ENCODE peak calls at places on chromosomes 7 and 10, in nine cellular contexts. V, J, E, D, W, Y, B, L and N are unnamed samples.

GRCh38 chr7:22411977-22412693 is 55.2 kb upstream of the RAPGEF5 start:
- DNase-seq in V (no peak), D (no peak), E (no peak), Y (no peak), L (no peak), B (no peak), W (no peak), J (no peak), N (no peak)

GRCh38 chr10:43944742-43945730 is 296.4 kb upstream of the ZNF32 start:
- DNase-seq in J (no peak), Y (no peak), E (no peak), B (no peak), V (no peak), W (no peak), L (no peak), D (no peak), N (no peak)

GRCh38 chr7:137717045-137717444 is 129.7 kb downstream of the DGKI start:
- DNase-seq in D (no peak), B (no peak), J (no peak), L (no peak), W (no peak), V (no peak), Y (no peak), E (no peak), N (no peak)

GRCh38 chr10:117461766-117462423 is 80.7 kb upstream of the EMX2 start:
- DNase-seq in D (no peak), V (peak), Y (no peak), E (no peak), B (peak), W (no peak), L (no peak), J (no peak), N (peak)

GRCh38 chr10:116779076-116779687 is 36.8 kb upstream of the HSPA12A start:
- DNase-seq in J (no peak), E (no peak), B (no peak), W (no peak), Y (peak), V (no peak), D (no peak), L (no peak), N (no peak)

GRCh38 chr10:73924935-73925334 is 14.0 kb downstream of the PLAU start:
- DNase-seq in D (no peak), Y (no peak), V (no peak), L (no peak), J (no peak), E (no peak), W (no peak), B (no peak), N (no peak)

GRCh38 chr7:107201795-107202450 is 33.1 kb downstream of the HBP1 start:
- DNase-seq in L (no peak), V (peak), Y (peak), W (peak), E (peak), J (no peak), D (peak), B (peak), N (no peak)

GRCh38 chr10:90470971-90471370 is 386.9 kb downstream of the HTR7 start:
- DNase-seq in D (no peak), W (no peak), J (no peak), Y (no peak), B (no peak), E (no peak), L (no peak), V (no peak), N (no peak)

GRCh38 chr7:68963547-68963946 is 634.7 kb upstream of the AUTS2 start:
- DNase-seq in J (no peak), V (peak), L (no peak), Y (no peak), B (no peak), E (no peak), D (no peak), W (no peak), N (no peak)

GRCh38 chr10:4028027-4028471 is 243.0 kb upstream of the KLF6 start:
- DNase-seq in Y (no peak), V (peak), W (no peak), L (no peak), J (no peak), B (no peak), D (no peak), E (peak), N (no peak)

GRCh38 chr7:113915991-113916390 is 2.8 kb downstream of the PPP1R3A start:
- DNase-seq in B (no peak), Y (no peak), E (no peak), V (no peak), W (no peak), D (no peak), J (no peak), L (no peak), N (no peak)

GRCh38 chr7:108147031-108147563 is 16.9 kb upstream of the LAMB4 start:
- DNase-seq in W (peak), J (no peak), V (no peak), E (no peak), B (no peak), L (no peak), D (no peak), Y (no peak), N (no peak)

GRCh38 chr7:44159824-44160630 is 18.9 kb upstream of the MYL7 start:
- DNase-seq in J (no peak), V (no peak), W (no peak), Y (peak), B (no peak), L (no peak), D (no peak), E (no peak), N (no peak)

GRCh38 chr7:30708983-30709382 is 26.7 kb upstream of the CRHR2 start:
- DNase-seq in E (no peak), V (peak), L (no peak), J (no peak), B (peak), Y (no peak), W (no peak), D (no peak), N (peak)

GRCh38 chr7:1432411-1433082 is 26.7 kb downstream of the MICALL2 start:
- DNase-seq in V (peak), J (peak), E (peak), B (peak), D (peak), W (no peak), Y (peak), L (peak), N (peak)

GRCh38 chr10:96496281-96496925 is 17.3 kb downstream of the TLL2 start:
- DNase-seq in B (no peak), W (no peak), V (peak), L (no peak), J (no peak), D (peak), Y (peak), E (no peak), N (no peak)